ENCODE peak calls at places on chromosome 1, in six cellular contexts. J is kidney epithelial cell, V is GM10248, Q is fibroblast of the aortic adventitia, X is GM23338, C is fibroblast of pulmonary artery. T is an unnamed sample.
A peak's percentile ranks its signal among the peaks of the same experiment; 100 is the strongest.

GRCh38 chr1:108046021-108046420 is 81.0 kb upstream of the VAV3 start:
- DNase-seq in J (no peak), V (no peak), Q (no peak), X (no peak), C (no peak), T (no peak)

GRCh38 chr1:44676484-44677200 is 2.1 kb downstream of the ARMH1 start:
- DNase-seq in J (no peak), V (no peak), Q (peak; percentile 29), X (no peak), C (peak; percentile 56), T (no peak)

GRCh38 chr1:3762151-3762872 is 10.1 kb downstream of the CCDC27 start:
- DNase-seq in J (no peak), V (no peak), Q (no peak), X (no peak), C (no peak), T (no peak)

GRCh38 chr1:45134468-45134873 is 71.9 kb downstream of the ZSWIM5 start:
- DNase-seq in J (peak; percentile 1), V (no peak), Q (no peak), X (no peak), C (no peak), T (no peak)

GRCh38 chr1:63984257-63984626 is 210.4 kb downstream of the ROR1 start:
- DNase-seq in J (no peak), V (no peak), Q (peak; percentile 36), X (no peak), C (peak; percentile 21), T (no peak)

GRCh38 chr1:228512852-228513243 is 25.7 kb downstream of the RNF187 start:
- DNase-seq in J (no peak), V (no peak), Q (no peak), X (no peak), C (no peak), T (no peak)

GRCh38 chr1:200907611-200908097 is 13.0 kb downstream of the INAVA start:
- DNase-seq in J (no peak), V (peak; percentile 72), Q (no peak), X (no peak), C (peak; percentile 64), T (peak; percentile 77)

GRCh38 chr1:92764116-92764515 is 20.8 kb downstream of the EVI5 start:
- DNase-seq in J (no peak), V (no peak), Q (no peak), X (no peak), C (no peak), T (no peak)

GRCh38 chr1:225881081-225882007 is 836 bp downstream of the TMEM63A start:
- DNase-seq in J (no peak), V (peak; percentile 61), Q (no peak), X (peak; percentile 58), C (peak; percentile 29), T (peak; percentile 64)

GRCh38 chr1:107389410-107390075 is 248.7 kb downstream of the NTNG1 start:
- DNase-seq in J (no peak), V (no peak), Q (no peak), X (no peak), C (no peak), T (no peak)

GRCh38 chr1:168504064-168504837 is 39.5 kb downstream of the XCL2 start:
- DNase-seq in J (no peak), V (peak; percentile 19), Q (peak; percentile 88), X (no peak), C (peak; percentile 88), T (no peak)

GRCh38 chr1:1883092-1883858 is 7.6 kb downstream of the GNB1 start:
- DNase-seq in J (no peak), V (no peak), Q (no peak), X (no peak), C (no peak), T (no peak)

GRCh38 chr1:44135896-44136295 is 5.5 kb downstream of the KLF18 start:
- DNase-seq in J (no peak), V (no peak), Q (no peak), X (no peak), C (no peak), T (no peak)

GRCh38 chr1:201982923-201983805 is 716 bp downstream of the RNPEP start:
- DNase-seq in J (no peak), V (peak; percentile 65), Q (peak; percentile 81), X (peak; percentile 81), C (peak; percentile 74), T (peak; percentile 77)

GRCh38 chr1:162458206-162458605 is 39.4 kb upstream of the UHMK1 start:
- DNase-seq in J (no peak), V (no peak), Q (no peak), X (no peak), C (no peak), T (no peak)

GRCh38 chr1:113610372-113610771 is 148.9 kb downstream of the PHTF1 start:
- DNase-seq in J (no peak), V (no peak), Q (no peak), X (no peak), C (no peak), T (no peak)

DNA sequence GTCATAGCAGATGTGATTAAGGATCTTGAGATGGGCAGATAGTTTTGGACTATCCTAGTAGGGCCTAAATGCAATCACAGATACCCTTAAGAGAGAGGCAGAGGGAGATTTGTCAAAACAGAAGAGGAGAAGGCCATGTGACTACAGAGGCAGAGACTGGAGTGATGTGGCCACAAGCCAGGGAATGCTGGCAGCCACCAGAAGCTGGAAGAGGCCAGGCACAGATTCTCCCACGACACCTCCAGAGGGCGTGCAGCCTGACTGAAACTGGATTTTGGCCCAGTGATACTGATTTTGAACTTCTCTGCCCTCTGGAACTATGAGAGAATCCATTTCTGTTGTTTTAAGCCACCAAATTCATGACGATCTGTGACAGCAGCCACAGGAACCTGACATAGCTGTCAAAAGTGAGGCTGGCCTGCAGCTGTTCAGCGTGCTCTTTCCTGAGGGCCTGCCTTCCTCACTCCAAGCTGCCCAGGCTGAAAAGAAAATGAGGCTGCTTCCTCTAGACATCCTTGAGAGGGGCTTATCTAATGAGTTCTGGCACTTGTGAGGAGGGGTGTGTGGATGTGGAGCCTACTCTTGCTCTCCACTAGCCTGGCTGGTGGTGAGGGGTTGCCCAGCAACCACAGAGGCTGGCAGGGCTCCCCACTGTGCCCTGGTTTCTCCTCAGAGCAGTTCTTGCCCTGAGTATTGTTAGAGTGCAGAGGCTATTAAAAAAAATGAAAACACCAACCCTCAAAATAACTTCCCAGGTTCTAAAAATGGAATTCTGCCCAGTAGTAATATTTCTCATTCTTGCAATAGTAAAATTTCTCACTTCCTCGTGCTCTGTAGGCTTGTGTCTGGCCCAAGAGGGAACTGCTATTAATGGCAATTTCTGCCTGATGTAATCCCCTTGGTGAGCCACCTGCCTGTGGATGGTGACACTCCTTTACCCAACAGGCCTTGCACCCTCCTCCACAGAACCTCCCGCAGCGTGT is 52.4 kb upstream of the EPS8L3 start:
- DNase-seq in J (no peak), V (peak; percentile 82), Q (peak; percentile 75), X (no peak), C (no peak), T (peak; percentile 82)
- TF ChIP-seq CTCF in J (no peak), V (no peak), Q (no peak), X (no peak), C (no peak), T (no peak)

DNA sequence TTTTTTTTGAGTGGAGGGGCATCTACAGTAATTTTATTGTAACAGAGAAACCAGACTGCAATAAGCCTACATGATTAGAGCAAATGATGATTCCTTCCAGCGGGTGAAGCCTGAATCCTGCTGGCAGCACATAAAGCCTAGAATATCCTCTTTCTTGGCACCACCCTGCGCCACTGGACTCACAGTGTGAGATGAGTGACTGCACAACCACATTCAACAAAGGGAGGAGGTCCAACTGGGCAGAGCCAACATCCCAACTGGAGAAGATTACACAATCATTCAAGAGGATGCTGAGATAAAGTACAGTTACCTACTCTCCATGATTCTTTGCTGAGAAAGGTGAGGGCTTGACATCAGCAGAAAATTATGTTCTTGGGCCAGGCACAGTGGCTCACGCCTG is 67.4 kb downstream of the TNFSF4 start:
- DNase-seq in J (no peak), V (no peak), Q (no peak), X (no peak), C (no peak), T (no peak)
- TF ChIP-seq CTCF in J (no peak), V (no peak), Q (no peak), X (no peak), C (no peak), T (no peak)

DNA sequence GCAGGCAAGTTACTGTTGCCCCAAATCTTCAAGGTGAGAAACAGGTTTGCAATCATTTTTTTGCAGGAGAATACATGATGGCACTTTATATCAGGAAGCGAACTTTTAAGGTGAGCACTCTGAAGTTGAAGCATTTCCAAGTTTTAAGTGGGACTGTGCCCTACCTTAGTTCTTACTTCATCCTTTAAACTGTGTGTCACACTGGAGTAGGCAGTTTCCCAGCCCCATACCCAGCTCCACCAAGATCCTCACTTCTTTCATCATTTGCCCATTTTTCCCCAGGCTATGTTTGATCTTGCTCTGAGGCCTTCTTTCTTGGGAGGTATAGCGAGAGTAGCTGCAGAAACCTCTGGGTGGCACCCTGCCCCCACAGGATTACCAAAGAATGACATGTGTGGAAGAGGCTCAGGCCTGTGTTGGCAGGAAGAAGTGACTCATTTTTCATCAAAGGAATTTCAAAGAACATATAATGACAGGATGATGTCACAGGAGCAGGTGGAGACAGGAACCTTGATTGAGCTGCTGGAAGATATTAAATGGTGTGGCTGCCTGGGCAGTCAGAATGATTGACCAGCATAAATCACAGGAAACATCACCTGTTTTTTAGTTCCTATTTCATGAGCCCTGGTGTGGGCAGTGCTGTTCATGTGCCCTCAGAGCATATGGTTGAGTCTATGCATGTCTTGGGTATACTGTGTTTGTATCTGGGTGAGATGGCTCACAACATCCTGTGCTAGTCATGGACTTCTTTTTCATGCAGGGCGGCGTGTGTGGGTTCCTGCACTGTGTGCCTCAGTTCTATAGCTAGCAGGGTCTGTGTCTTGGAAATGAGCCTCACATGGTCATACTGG is 20.8 kb upstream of the MACF1 start:
- DNase-seq in J (peak; percentile 95), V (no peak), Q (peak; percentile 47), X (peak; percentile 71), C (peak; percentile 80), T (peak; percentile 26)
- TF ChIP-seq CTCF in J (peak; percentile 57), V (peak; percentile 29), Q (peak; percentile 34), X (peak; percentile 54), C (peak; percentile 44), T (peak; percentile 35)

DNA sequence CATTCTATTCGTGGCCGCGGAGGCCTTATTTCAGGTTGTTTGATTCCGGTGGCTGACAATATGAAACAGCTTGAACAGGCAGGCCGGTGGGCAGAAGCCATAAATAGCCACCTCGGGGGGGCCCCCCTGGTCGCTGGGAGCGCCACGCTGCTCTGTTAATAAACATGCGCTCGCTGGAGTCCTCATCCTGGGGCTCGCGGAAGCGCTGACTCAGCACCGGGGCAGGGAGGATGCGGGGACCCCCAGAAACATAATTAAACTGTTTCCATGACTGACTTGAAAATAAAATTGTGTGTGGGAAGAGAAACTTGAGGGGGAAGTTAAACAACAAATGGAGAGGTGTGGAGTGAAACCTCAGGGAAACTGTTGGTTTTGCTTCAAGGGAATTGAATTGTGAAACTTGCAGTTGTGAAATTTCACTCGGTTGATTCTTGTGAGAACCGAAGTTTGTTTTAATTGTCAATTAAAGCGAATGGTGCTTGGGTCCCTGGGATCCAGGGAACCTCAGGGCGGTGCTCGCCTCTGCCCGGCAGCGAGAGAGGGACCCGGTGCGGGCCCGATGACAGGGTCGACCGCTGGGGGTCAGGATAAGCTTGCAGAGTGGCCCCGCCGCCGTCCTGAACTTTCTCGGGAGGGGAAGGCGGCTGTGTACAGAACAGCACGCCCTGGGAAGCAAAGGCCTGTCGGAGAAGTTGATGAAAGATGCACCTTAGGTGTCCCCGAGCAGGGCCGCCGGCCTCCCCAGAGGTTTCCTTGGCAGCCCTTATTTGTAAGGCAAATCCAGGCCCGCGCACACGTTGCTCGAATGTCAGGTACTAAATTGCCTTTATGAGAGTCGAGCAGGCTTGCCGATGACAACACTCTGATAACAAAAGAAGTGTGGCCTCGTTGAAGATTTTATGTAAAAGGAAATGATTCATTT is 176.9 kb upstream of the LMO4 start:
- DNase-seq in J (no peak), V (peak; percentile 70), Q (peak; percentile 52), X (peak; percentile 90), C (peak; percentile 64), T (peak; percentile 75)
- TF ChIP-seq CTCF in J (peak; percentile 79), V (peak; percentile 76), Q (peak; percentile 43), X (peak; percentile 85), C (peak; percentile 45), T (peak; percentile 63)